ENCODE peak calls at places on chromosomes 7 and 10, in four cellular contexts. J, C, K and H are unnamed samples.
A peak's percentile ranks its signal among the peaks of the same experiment; 100 is the strongest.

GRCh38 chr10:86109421-86109820 is 257.2 kb downstream of the GRID1 start:
- DNase-seq in J (no peak), K (no peak), C (no peak), H (no peak)

GRCh38 chr10:132021046-132021445 is 39.3 kb upstream of the BNIP3 start:
- DNase-seq in K (no peak), C (no peak), J (no peak), H (no peak)

GRCh38 chr10:86071758-86072157 is 294.8 kb downstream of the GRID1 start:
- DNase-seq in K (no peak), C (peak; percentile 9), J (no peak), H (no peak)

GRCh38 chr10:64430690-64431323 is 909.6 kb downstream of the REEP3 start:
- DNase-seq in K (no peak), J (no peak), C (no peak), H (no peak)

GRCh38 chr7:43584200-43584586 is 1.3 kb downstream of the STK17A start:
- DNase-seq in J (peak; percentile 71), C (no peak), K (peak; percentile 41), H (peak; percentile 81)

GRCh38 chr7:143411976-143412708 is 3.5 kb upstream of the EPHA1 start:
- DNase-seq in J (no peak), K (no peak), C (no peak), H (no peak)

GRCh38 chr10:51897560-51897959 is 198.2 kb upstream of the CSTF2T start:
- DNase-seq in K (no peak), C (no peak), J (no peak), H (no peak)

GRCh38 chr7:131602994-131603372 is 46.6 kb upstream of the PODXL start:
- DNase-seq in C (no peak), J (no peak), K (no peak), H (no peak)

GRCh38 chr7:45596665-45597095 is 22.5 kb downstream of the ADCY1 start:
- DNase-seq in J (no peak), K (no peak), C (no peak), H (no peak)

GRCh38 chr7:6375346-6376101 is 72.2 kb downstream of the DAGLB start:
- DNase-seq in K (peak; percentile 15), J (peak; percentile 49), C (no peak), H (peak; percentile 54)

GRCh38 chr10:34690403-34691049 is 124.6 kb downstream of the PARD3 start:
- DNase-seq in J (no peak), C (no peak), K (no peak), H (no peak)

GRCh38 chr7:50962962-50963374 is 180.3 kb upstream of the GRB10 start:
- DNase-seq in J (no peak), K (no peak), C (peak; percentile 78), H (peak; percentile 47)

GRCh38 chr10:68721673-68721963 is 579 bp downstream of the CCAR1 start:
- DNase-seq in K (no peak), J (no peak), C (no peak), H (no peak)

GRCh38 chr7:85025312-85025756 is 161.5 kb downstream of the SEMA3D start:
- DNase-seq in K (no peak), C (peak; percentile 86), J (no peak), H (no peak)

GRCh38 chr7:32206987-32207386 is 136.8 kb upstream of the PDE1C start:
- DNase-seq in J (peak; percentile 3), C (no peak), K (no peak), H (no peak)

GRCh38 chr10:77546048-77546447 is 91.6 kb downstream of the KCNMA1 start:
- DNase-seq in C (no peak), K (no peak), J (no peak), H (no peak)

GRCh38 chr7:16634292-16634738 is 11.2 kb downstream of the ANKMY2 start:
- DNase-seq in K (no peak), C (no peak), J (no peak), H (peak; percentile 73)

GRCh38 chr7:30920021-30920583 is 8.4 kb downstream of the AQP1 start:
- DNase-seq in C (no peak), J (no peak), K (no peak), H (no peak)

GRCh38 chr10:77210645-77211044 is 427.0 kb downstream of the KCNMA1 start:
- DNase-seq in J (no peak), C (no peak), K (no peak), H (no peak)

GRCh38 chr10:44809652-44810051 is 101.5 kb upstream of the TMEM72 start:
- DNase-seq in C (no peak), J (no peak), K (no peak), H (peak; percentile 23)

GRCh38 chr10:103083977-103084320 is 109.1 kb downstream of the NT5C2 start:
- DNase-seq in K (no peak), J (no peak), C (no peak), H (no peak)

GRCh38 chr10:77004917-77005564 is 632.6 kb downstream of the KCNMA1 start:
- DNase-seq in J (peak; percentile 58), K (no peak), C (no peak), H (peak; percentile 55)

GRCh38 chr7:154996756-154997155 is 6.2 kb downstream of the PAXIP1 start:
- DNase-seq in K (no peak), C (no peak), J (no peak), H (no peak)

GRCh38 chr10:123580426-123580825 is 85.7 kb upstream of the GPR26 start:
- DNase-seq in K (no peak), J (no peak), C (no peak), H (no peak)

GRCh38 chr7:100166966-100167911 is 1.2 kb downstream of the GAL3ST4 start:
- DNase-seq in J (no peak), C (no peak), K (no peak), H (no peak)

GRCh38 chr7:44791278-44792219 is 4.9 kb upstream of the PPIA start:
- DNase-seq in K (no peak), C (no peak), J (peak; percentile 73), H (peak; percentile 58)

GRCh38 chr7:102810916-102811315 is 62.1 kb downstream of the FAM185A start:
- DNase-seq in C (no peak), K (no peak), J (peak; percentile 53), H (no peak)

GRCh38 chr10:96833220-96834001 is 1.3 kb downstream of the LCOR start:
- DNase-seq in K (peak; percentile 15), J (peak; percentile 23), C (peak; percentile 27), H (peak; percentile 39)

GRCh38 chr7:52085610-52086009 is 769.0 kb upstream of the COBL start:
- DNase-seq in C (no peak), K (no peak), J (no peak), H (no peak)

GRCh38 chr10:73644015-73644743 is 2.9 kb upstream of the MYOZ1 start:
- DNase-seq in J (peak; percentile 73), K (peak; percentile 50), C (peak; percentile 68), H (peak; percentile 76)

GRCh38 chr7:137395425-137395824 is 51.9 kb upstream of the PTN start:
- DNase-seq in K (no peak), C (no peak), J (no peak), H (no peak)

GRCh38 chr7:80781146-80781545 is 137.7 kb downstream of the SEMA3C start:
- DNase-seq in K (no peak), J (no peak), C (no peak), H (no peak)

GRCh38 chr7:148972360-148972759 is 55.9 kb downstream of the PDIA4 start:
- DNase-seq in K (no peak), J (no peak), C (no peak), H (no peak)

GRCh38 chr7:69868921-69869320 is 270.6 kb downstream of the AUTS2 start:
- DNase-seq in C (no peak), K (no peak), J (no peak), H (no peak)

GRCh38 chr7:91988213-91988612 is 47.6 kb downstream of the AKAP9 start:
- DNase-seq in C (no peak), J (no peak), K (no peak), H (no peak)

GRCh38 chr10:78416031-78416800 is 382.6 kb downstream of the RPS24 start:
- DNase-seq in C (peak; percentile 17), J (peak; percentile 73), K (no peak), H (no peak)

DNA sequence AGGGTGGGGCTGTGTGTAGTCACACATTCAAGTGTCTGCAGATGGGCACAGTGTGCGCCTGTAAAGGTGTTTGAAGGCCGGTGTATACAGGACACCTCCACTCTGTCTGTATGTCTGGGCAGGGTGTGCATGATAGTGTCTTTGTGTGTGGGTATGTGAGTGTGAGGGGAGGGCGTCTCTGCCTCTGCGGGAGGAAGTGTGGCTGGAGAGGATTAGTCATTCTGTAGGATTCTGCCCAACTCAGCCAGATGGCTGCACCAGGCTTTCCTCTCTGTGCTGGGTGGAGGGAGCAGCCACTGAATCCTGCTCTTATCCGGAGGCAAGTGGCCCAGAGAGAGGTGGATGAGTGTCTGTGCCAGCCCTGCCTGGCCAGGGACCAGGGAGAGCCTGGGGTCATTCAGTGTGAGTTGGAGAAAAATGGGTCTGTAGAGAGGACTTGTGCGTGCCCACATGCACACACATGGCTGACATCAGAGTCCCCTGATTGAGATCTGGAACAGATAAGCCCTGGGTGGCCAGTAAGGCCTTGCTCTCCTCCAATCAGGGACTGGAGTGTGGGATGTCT is 1.7 kb downstream of the SFXN3 start:
- DNase-seq in C (peak; percentile 51), J (peak; percentile 91), K (peak; percentile 61), H (peak; percentile 91)
- H3K4me3 ChIP-seq in C (peak overlapping the region; percentile 63), J (peak overlapping the region; percentile 60), K (peak overlapping the region; percentile 86), H (peak overlapping the region; percentile 94)

GRCh38 chr10:60732240-60733188 is 45.8 kb upstream of the CDK1 start:
- DNase-seq in C (peak; percentile 58), J (no peak), K (peak; percentile 21), H (no peak)

GRCh38 chr10:60729106-60729505 is 49.2 kb upstream of the CDK1 start:
- DNase-seq in C (no peak), J (no peak), K (no peak), H (no peak)

GRCh38 chr10:60731134-60731883 is 47.0 kb upstream of the CDK1 start:
- DNase-seq in K (no peak), C (no peak), J (no peak), H (peak; percentile 48)

GRCh38 chr10:60726253-60726652 is 52.0 kb upstream of the CDK1 start:
- DNase-seq in K (no peak), J (no peak), C (no peak), H (no peak)

DNA sequence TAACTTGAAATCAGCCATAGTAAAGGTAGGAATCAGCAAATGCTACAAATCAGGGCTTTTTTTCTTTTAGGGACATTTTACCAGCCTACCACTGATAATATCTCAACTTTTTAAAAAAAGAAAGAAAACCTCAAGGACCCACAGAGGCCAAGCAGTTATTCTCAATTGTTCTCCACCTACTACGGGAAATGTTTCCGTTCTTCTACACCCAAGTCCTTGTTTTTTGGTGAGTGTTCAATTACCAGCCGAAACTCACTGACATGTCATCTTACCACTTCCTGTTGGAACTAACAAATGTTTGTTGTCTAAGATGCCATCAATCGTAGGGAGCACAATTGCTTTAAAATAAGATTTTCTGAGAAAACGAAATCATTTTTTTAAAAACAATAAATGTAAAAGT is 50.2 kb upstream of the CDK1 start:
- DNase-seq in C (no peak), K (no peak), J (no peak), H (no peak)
- H3K4me3 ChIP-seq in C (no peak overlapping the region), K (no peak overlapping the region), J (no peak overlapping the region), H (no peak overlapping the region)

GRCh38 chr7:128783143-128783799 is 7.7 kb upstream of the OPN1SW start:
- DNase-seq in J (peak; percentile 89), C (peak; percentile 56), K (no peak), H (peak; percentile 94)
- H3K4me3 ChIP-seq in J (no peak overlapping the region), C (no peak overlapping the region), K (no peak overlapping the region), H (peak overlapping the region; percentile 33)

DNA sequence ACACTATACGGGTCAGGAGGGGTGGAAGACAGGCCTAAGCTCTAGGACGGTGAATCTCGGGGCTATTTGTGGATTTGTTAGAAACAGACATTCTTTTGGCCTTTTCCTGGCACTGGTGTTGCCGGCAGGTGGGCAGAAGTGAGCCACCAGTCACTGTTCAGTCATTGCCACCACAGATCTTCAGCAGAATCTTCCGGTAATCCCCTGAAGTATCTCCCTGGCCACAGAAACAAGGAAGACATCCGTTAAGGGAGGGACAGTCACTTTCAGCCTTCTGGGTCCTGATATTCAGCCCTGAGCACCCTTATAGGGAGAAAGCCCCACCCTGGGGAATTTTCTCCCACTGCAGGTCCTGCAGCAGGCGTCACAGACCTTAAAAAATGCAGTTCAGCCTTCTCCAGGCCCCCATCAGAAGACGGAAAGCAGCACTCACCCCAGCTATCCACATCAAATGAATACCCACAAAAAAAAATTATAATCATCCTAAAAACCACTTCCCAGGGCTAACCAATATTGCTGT is 23.2 kb downstream of the PLAC9 start:
- DNase-seq in J (no peak), C (no peak), K (no peak), H (no peak)
- H3K4me3 ChIP-seq in J (no peak overlapping the region), C (no peak overlapping the region), K (no peak overlapping the region), H (no peak overlapping the region)